ENCODE peak calls at places on chromosome 7, in six cellular contexts. N is HFFc6, H is PC-3, P is endothelial cell, V is transverse colon, Y is RWPE2. Z is an unnamed sample.

GRCh38 chr7:75876126-75876881 is 2.5 kb upstream of the RHBDD2 start:
- DNase-seq in P (no peak), N (no peak), Y (no peak), V (no peak), H (no peak), Z (no peak)

GRCh38 chr7:131501422-131501821 is 55.0 kb downstream of the PODXL start:
- DNase-seq in N (peak), V (no peak), H (no peak), P (no peak), Y (no peak), Z (no peak)

GRCh38 chr7:94223375-94224084 is 171.2 kb upstream of the COL1A2 start:
- DNase-seq in H (peak), P (peak), N (peak), Y (no peak), V (no peak), Z (peak)

GRCh38 chr7:141600139-141600538 is 48.9 kb downstream of the AGK start:
- DNase-seq in N (no peak), V (no peak), Y (no peak), P (no peak), H (no peak), Z (no peak)

GRCh38 chr7:84336303-84336702 is 141.7 kb upstream of the SEMA3A start:
- DNase-seq in N (no peak), V (no peak), Y (no peak), H (no peak), P (no peak), Z (no peak)

GRCh38 chr7:4261038-4261960 is 420.8 kb upstream of the FOXK1 start:
- DNase-seq in V (no peak), P (no peak), N (no peak), H (no peak), Y (no peak), Z (no peak)

GRCh38 chr7:151598045-151598444 is 78.3 kb upstream of the RHEB start:
- DNase-seq in H (peak), V (no peak), P (no peak), Y (peak), N (peak), Z (no peak)

GRCh38 chr7:84263106-84263505 is 68.5 kb upstream of the SEMA3A start:
- DNase-seq in H (no peak), Y (no peak), V (no peak), N (no peak), P (no peak), Z (no peak)

GRCh38 chr7:55534262-55534915 is 37.9 kb downstream of the VOPP1 start:
- DNase-seq in V (peak), Y (no peak), P (no peak), N (peak), H (peak), Z (no peak)

GRCh38 chr7:101625076-101625914 is 3.8 kb downstream of the MYL10 start:
- DNase-seq in Y (no peak), P (no peak), H (no peak), V (no peak), N (no peak), Z (peak)
- TF ChIP-seq CTCF in Y (no peak), P (no peak), H (no peak), V (no peak), N (peak), Z (no peak)

DNA sequence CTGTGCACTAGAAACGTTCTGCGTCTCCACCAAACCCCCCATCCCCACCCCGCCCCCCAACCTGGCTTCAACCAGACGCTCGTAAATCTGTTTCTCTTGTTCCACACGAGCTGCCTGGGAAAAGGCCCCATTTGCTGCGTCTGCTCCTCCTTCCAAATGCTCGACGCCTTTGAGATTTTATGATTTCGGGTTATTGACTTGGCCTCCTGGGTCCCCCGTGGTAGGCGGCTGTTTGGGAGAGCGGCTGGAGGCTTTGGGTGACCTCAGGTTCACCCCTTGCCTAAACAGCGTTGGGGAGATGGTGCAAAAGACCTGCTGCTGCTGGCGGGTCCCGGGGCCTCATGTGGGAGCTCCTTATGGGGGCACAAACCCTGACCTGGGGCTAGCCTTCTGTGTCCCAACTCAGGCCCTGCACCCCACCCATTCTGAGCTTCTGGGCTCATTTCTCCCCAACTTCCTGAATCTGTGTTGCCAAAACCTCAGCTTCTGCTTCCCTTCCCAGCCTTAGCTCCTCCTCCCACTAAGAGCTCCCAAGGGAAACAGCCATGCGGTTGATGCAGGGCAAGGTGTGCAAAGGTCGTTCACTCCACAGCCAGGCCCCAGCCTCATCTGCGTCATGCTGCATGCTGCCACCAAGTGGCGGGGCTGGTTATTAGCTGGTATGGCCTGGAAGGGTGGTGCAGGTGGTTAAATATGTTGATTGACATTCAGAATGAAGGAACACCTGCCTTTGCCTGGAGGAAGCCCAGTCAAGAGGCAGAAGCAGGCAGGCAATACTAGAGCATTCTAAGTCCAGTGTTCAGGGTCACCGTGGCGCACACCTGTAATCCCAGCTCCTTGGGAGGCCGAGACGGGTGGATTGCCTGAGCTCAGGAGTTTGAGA is 49.1 kb upstream of the ELN start:
- DNase-seq in N (no peak), Y (no peak), V (peak), H (peak), P (peak), Z (peak)
- TF ChIP-seq CTCF in N (peak), Y (peak), V (peak), H (peak), P (no peak), Z (peak)

GRCh38 chr7:123208793-123209192 is 9.0 kb upstream of the SLC13A1 start:
- DNase-seq in V (no peak), P (no peak), Y (no peak), H (peak), N (no peak), Z (no peak)
- TF ChIP-seq CTCF in V (peak), P (no peak), Y (peak), H (peak), N (no peak), Z (peak)

GRCh38 chr7:106781007-106781406 is 84.1 kb upstream of the PIK3CG start:
- DNase-seq in N (no peak), H (no peak), P (no peak), V (no peak), Y (no peak), Z (no peak)
- TF ChIP-seq CTCF in N (no peak), H (no peak), P (no peak), V (no peak), Y (no peak), Z (no peak)

GRCh38 chr7:39607865-39608264 is 15.5 kb upstream of the RALA start:
- DNase-seq in H (no peak), V (no peak), P (no peak), Y (no peak), N (no peak), Z (no peak)

GRCh38 chr7:39609084-39609461 is 14.3 kb upstream of the RALA start:
- DNase-seq in V (no peak), P (peak), H (peak), N (peak), Y (no peak), Z (no peak)

GRCh38 chr7:39606941-39607340 is 16.4 kb upstream of the RALA start:
- DNase-seq in H (no peak), N (no peak), Y (no peak), P (no peak), V (no peak), Z (no peak)

GRCh38 chr7:39608278-39608677 is 15.1 kb upstream of the RALA start:
- DNase-seq in Y (no peak), P (no peak), N (no peak), V (no peak), H (peak), Z (no peak)

GRCh38 chr7:39609462-39610149 is 13.8 kb upstream of the RALA start:
- DNase-seq in P (peak), Y (no peak), H (no peak), N (no peak), V (no peak), Z (peak)
- TF ChIP-seq CTCF in P (no peak), Y (no peak), H (no peak), N (peak), V (no peak), Z (peak)

DNA sequence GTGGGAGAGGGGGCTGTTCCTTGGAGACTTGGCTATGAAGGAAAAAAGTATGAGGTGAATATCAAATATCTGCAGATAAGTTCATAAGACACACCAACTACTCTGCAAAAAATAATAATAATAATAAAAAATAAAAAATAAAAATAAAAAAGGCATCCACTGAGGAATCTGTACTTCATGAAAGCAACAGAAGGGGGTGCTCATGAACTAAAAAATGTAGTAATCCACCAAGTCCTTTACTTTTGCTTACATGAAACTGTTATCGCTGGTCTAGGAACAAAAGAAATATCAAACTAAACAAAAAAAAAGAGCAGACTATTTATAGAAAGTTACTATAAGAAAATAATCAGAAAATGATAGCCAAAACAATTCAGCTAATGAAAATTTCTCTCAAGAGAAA is 579.0 kb downstream of the PHTF2 start:
- DNase-seq in H (no peak), V (no peak), N (no peak), Y (no peak), P (no peak), Z (no peak)
- TF ChIP-seq CTCF in H (no peak), V (no peak), N (peak), Y (no peak), P (peak), Z (peak)

GRCh38 chr7:38893061-38893460 is 15.9 kb downstream of the VPS41 start:
- DNase-seq in P (no peak), H (peak), V (no peak), Y (no peak), N (no peak), Z (no peak)

GRCh38 chr7:38889079-38889478 is 19.9 kb downstream of the VPS41 start:
- DNase-seq in P (no peak), Y (no peak), N (no peak), H (no peak), V (no peak), Z (no peak)

GRCh38 chr7:38890597-38890996 is 18.4 kb downstream of the VPS41 start:
- DNase-seq in V (no peak), Y (no peak), N (no peak), P (no peak), H (no peak), Z (no peak)

GRCh38 chr7:38886265-38886664 is 22.7 kb downstream of the VPS41 start:
- DNase-seq in V (no peak), Y (no peak), N (no peak), P (no peak), H (no peak), Z (no peak)

GRCh38 chr7:38889872-38890432 is 19.0 kb downstream of the VPS41 start:
- DNase-seq in N (no peak), P (no peak), H (no peak), V (no peak), Y (no peak), Z (no peak)
- TF ChIP-seq CTCF in N (peak), P (peak), H (peak), V (peak), Y (peak), Z (no peak)

GRCh38 chr7:30170460-30171197 is 35.8 kb downstream of the MTURN start:
- DNase-seq in V (no peak), Y (no peak), H (no peak), N (no peak), P (no peak), Z (no peak)

GRCh38 chr7:30172451-30172850 is 37.7 kb downstream of the MTURN start:
- DNase-seq in Y (no peak), H (peak), V (no peak), N (peak), P (no peak), Z (no peak)

GRCh38 chr7:30175171-30175570 is 40.4 kb downstream of the MTURN start:
- DNase-seq in P (no peak), H (no peak), V (no peak), N (no peak), Y (no peak), Z (no peak)

GRCh38 chr7:30171753-30172447 is 37.1 kb downstream of the MTURN start:
- DNase-seq in V (no peak), N (peak), H (peak), Y (no peak), P (no peak), Z (no peak)

DNA sequence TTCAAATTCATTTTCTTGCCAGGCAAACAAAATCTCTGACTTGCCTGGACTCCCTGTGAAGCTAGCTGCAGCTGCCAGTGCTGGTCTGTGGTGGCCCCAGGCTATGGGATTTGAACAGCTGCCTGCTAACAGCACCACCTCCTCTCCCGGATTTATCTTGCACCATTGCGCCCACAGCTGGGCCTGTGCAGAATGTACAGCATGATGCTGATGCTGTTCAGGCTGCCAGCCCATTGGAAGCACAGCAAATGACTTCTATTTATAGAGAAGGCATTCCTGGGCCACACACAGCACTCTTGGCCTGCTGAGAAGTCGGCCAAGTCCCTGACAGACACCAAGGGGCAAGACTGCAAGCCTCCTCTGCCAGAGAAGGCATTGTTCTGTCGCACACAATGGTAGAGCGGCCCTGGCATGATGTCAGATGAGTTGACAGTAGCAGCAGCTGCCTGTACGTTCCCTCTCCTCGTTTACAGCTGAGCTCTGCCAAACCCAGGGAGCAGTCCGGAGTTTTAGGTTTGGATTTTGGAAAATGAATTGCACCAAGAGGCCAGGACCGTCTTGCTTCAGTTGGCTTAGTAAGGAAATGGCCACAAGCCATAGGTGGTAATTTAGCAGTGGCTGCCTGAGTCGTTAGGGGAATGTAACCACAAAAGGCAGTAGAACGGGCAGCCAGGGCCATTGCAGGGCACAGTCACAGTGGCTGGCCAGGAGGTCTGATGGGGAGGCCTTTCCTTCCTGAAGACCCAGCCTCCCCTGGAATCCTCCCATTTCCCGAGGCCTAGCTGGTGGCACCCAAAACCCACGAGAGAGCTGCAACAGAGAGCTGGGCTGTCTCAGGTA is 38.5 kb downstream of the MTURN start:
- DNase-seq in N (peak), H (peak), Y (peak), P (no peak), V (peak), Z (no peak)
- TF ChIP-seq CTCF in N (peak), H (peak), Y (peak), P (no peak), V (no peak), Z (no peak)

Z was measured in nephron progenitor cell.